ENCODE peak calls at places on chromosomes 2 and 18, in eight cellular contexts. X, W, D, A, P, Y, U and E are unnamed samples. For H3K36me3, the result is how much of the 10 kb centered on the place peaks cover.

GRCh38 chr2:45379399-45380087 is 231.5 kb downstream of the SRBD1 start:
- DNase-seq in X (no peak), A (no peak), D (no peak), U (no peak), W (no peak), P (no peak), Y (no peak), E (no peak)

GRCh38 chr2:97688062-97688827 is 18.7 kb downstream of the C2orf92 start:
- DNase-seq in X (no peak), A (no peak), Y (no peak), D (no peak), P (no peak), U (no peak), W (no peak), E (no peak)

GRCh38 chr18:80161781-80162417 is 52.8 kb downstream of the ADNP2 start:
- DNase-seq in X (no peak), W (no peak), D (no peak), Y (no peak), U (no peak), P (no peak), A (no peak), E (no peak)

GRCh38 chr2:29582062-29582461 is 339.3 kb downstream of the ALK start:
- DNase-seq in D (peak), Y (no peak), U (no peak), P (no peak), X (no peak), W (peak), A (no peak), E (no peak)

GRCh38 chr2:138237657-138238384 is 263.7 kb upstream of the SPOPL start:
- DNase-seq in D (no peak), X (no peak), Y (no peak), W (no peak), P (no peak), U (no peak), A (no peak), E (no peak)

GRCh38 chr18:23569299-23570063 is 16.8 kb downstream of the NPC1 start:
- DNase-seq in W (no peak), D (no peak), A (no peak), P (no peak), U (no peak), X (no peak), Y (no peak), E (no peak)

GRCh38 chr18:12862467-12862866 is 21.6 kb downstream of the PTPN2 start:
- DNase-seq in D (peak), W (no peak), U (no peak), X (no peak), P (peak), A (peak), Y (no peak), E (no peak)

GRCh38 chr2:185279999-185280398 is 458.6 kb upstream of the FSIP2 start:
- DNase-seq in P (no peak), D (peak), A (peak), U (no peak), X (no peak), W (peak), Y (peak), E (no peak)

GRCh38 chr2:172906401-172906811 is 169.2 kb upstream of the MAP3K20 start:
- DNase-seq in U (no peak), W (no peak), Y (no peak), D (no peak), X (no peak), P (no peak), A (no peak), E (no peak)

GRCh38 chr2:187956906-187957534 is 334.7 kb upstream of the GULP1 start:
- DNase-seq in A (no peak), Y (no peak), U (no peak), P (no peak), W (no peak), D (no peak), X (no peak), E (no peak)

GRCh38 chr2:181231886-181232644 is 225.1 kb upstream of the ITGA4 start:
- DNase-seq in Y (peak), W (no peak), P (no peak), U (no peak), D (no peak), A (no peak), X (no peak), E (no peak)

GRCh38 chr2:163692611-163693482 is 43.0 kb downstream of the FIGN start:
- DNase-seq in W (no peak), A (peak), P (no peak), U (no peak), Y (peak), D (no peak), X (no peak), E (no peak)

GRCh38 chr2:144703852-144704324 is 184.0 kb upstream of the ZEB2 start:
- DNase-seq in Y (peak), W (peak), P (peak), U (no peak), X (peak), D (peak), A (peak), E (no peak)

GRCh38 chr2:233096006-233096405 is 35.9 kb downstream of the INPP5D start:
- DNase-seq in W (no peak), X (no peak), U (no peak), A (no peak), D (no peak), P (no peak), Y (no peak), E (no peak)

GRCh38 chr2:1824202-1824905 is 80.0 kb upstream of the PXDN start:
- DNase-seq in D (no peak), X (no peak), U (peak), W (no peak), Y (no peak), P (no peak), A (no peak), E (peak)

GRCh38 chr2:165161510-165161909 is 42.3 kb downstream of the SCN3A start:
- DNase-seq in P (no peak), A (no peak), Y (peak), W (no peak), D (no peak), U (no peak), X (no peak), E (no peak)

GRCh38 chr2:62030902-62031301 is 125.4 kb downstream of the COMMD1 start:
- DNase-seq in D (no peak), W (no peak), P (no peak), U (no peak), X (no peak), Y (no peak), A (no peak), E (no peak)

GRCh38 chr2:27559228-27559627 is 23.6 kb upstream of the ZNF512 start:
- DNase-seq in Y (no peak), D (no peak), X (no peak), W (no peak), U (no peak), A (no peak), P (no peak), E (no peak)

GRCh38 chr2:48589170-48589767 is 28.4 kb upstream of the GTF2A1L start:
- DNase-seq in D (peak), P (peak), U (no peak), Y (peak), X (no peak), W (peak), A (peak), E (no peak)

GRCh38 chr2:142840438-142840837 is 37.0 kb upstream of the KYNU start:
- DNase-seq in A (no peak), Y (no peak), U (no peak), D (no peak), X (no peak), P (no peak), W (no peak), E (no peak)

GRCh38 chr2:27003857-27004256 is 28.9 kb upstream of the TMEM214 start:
- DNase-seq in D (no peak), Y (peak), W (no peak), X (no peak), P (no peak), A (no peak), U (no peak), E (no peak)

GRCh38 chr2:158692372-158693103 is 102.6 kb upstream of the DAPL1 start:
- DNase-seq in U (no peak), D (no peak), W (no peak), P (no peak), Y (no peak), X (no peak), A (no peak), E (no peak)

GRCh38 chr2:42964444-42965081 is 172.2 kb upstream of the HAAO start:
- DNase-seq in W (no peak), D (no peak), U (no peak), A (no peak), Y (peak), P (peak), X (peak), E (peak)

GRCh38 chr2:167140767-167141166 is 252.5 kb downstream of the XIRP2 start:
- DNase-seq in X (no peak), P (peak), W (no peak), Y (peak), D (no peak), U (no peak), A (peak), E (peak)

GRCh38 chr2:168736636-168737424 is 65.6 kb upstream of the NOSTRIN start:
- DNase-seq in D (no peak), P (no peak), A (no peak), W (no peak), U (no peak), X (no peak), Y (no peak), E (no peak)

GRCh38 chr2:126657146-126657635 is 1.2 kb downstream of the GYPC start:
- DNase-seq in Y (peak), D (peak), W (peak), A (peak), P (no peak), X (no peak), U (peak), E (no peak)

GRCh38 chr2:85371045-85371444 is 16.5 kb downstream of the ELMOD3 start:
- DNase-seq in U (no peak), X (no peak), A (no peak), P (no peak), W (no peak), Y (no peak), D (no peak), E (no peak)

GRCh38 chr2:84314901-84315330 is 144.2 kb downstream of the SUCLG1 start:
- DNase-seq in Y (peak), D (peak), A (peak), P (peak), X (peak), U (no peak), W (peak), E (no peak)

GRCh38 chr2:200397785-200398184 is 91.3 kb downstream of the SPATS2L start:
- DNase-seq in Y (peak), A (no peak), W (peak), P (no peak), U (no peak), X (no peak), D (no peak), E (no peak)

GRCh38 chr2:237955640-237956401 is 11.0 kb upstream of the UBE2F start:
- DNase-seq in U (no peak), W (no peak), P (no peak), A (no peak), X (no peak), D (no peak), Y (no peak), E (no peak)

GRCh38 chr18:33034941-33035340 is 262.1 kb upstream of the KLHL14 start:
- DNase-seq in P (no peak), D (no peak), Y (peak), X (no peak), U (no peak), W (no peak), A (no peak), E (no peak)

GRCh38 chr2:136131961-136132839 is 14.3 kb upstream of the CXCR4 start:
- DNase-seq in X (no peak), A (no peak), P (no peak), U (peak), W (peak), D (peak), Y (no peak), E (no peak)

DNA sequence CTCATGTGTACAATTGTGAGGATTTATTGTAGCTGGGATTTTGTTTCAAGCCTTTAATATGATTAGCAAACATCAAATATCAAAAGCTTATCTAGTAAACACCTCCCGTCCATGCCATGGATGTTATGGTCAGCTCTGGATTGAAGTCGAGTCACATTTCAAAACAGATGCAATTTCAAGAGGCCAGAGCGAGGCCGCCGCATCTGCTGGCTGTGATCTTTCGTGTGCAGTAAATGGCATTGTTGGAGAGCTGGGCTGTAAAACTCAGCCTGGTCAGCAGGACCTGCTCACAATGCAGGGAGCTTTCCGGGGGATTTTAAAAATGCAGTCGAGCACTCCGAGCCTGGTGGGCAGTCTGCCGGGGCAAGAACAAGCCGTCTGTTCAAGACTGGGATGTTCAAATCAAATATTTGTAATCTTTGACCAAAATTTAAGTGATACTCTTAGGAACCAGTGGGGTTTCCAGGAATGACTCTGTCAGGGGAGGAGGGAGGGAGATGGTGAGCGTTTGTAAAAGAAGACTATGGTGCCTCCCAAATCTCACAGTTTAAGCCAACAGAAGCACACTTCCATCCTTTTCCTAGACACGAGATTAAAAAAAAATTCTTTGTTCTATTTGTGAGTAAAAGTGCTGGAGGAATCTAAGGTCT is 97.6 kb downstream of the MYCN start:
- DNase-seq in Y (no peak), D (no peak), U (no peak), W (no peak), X (no peak), A (no peak), P (no peak), E (no peak)
- H3K4me3 ChIP-seq in Y (no peak), D (no peak), U (no peak), W (no peak), X (no peak), A (no peak), P (no peak), E (no peak)

GRCh38 chr2:15630958-15631719 is 39.5 kb downstream of the DDX1 start:
- DNase-seq in Y (no peak), X (no peak), A (no peak), P (no peak), D (no peak), U (no peak), W (no peak), E (no peak)

GRCh38 chr2:15628899-15629855 is 37.5 kb downstream of the DDX1 start:
- DNase-seq in U (no peak), D (no peak), A (no peak), W (no peak), P (no peak), Y (no peak), X (no peak), E (no peak)

GRCh38 chr2:15631883-15632282 is 40.2 kb downstream of the DDX1 start:
- DNase-seq in P (no peak), D (no peak), X (no peak), A (no peak), U (no peak), Y (no peak), W (no peak), E (no peak)

GRCh38 chr2:15627842-15628684 is 36.4 kb downstream of the DDX1 start:
- DNase-seq in W (no peak), A (no peak), P (no peak), U (no peak), Y (no peak), X (no peak), D (no peak), E (no peak)

GRCh38 chr2:15630121-15630957 is 38.7 kb downstream of the DDX1 start:
- DNase-seq in D (no peak), A (no peak), X (no peak), U (no peak), W (no peak), Y (no peak), P (no peak), E (no peak)
- H3K36me3 ChIP-seq in D (half or more), A (under half), X (under half), U (under half), W (under half), Y (half or more), P (under half), E (under half)

GRCh38 chr2:132415256-132416079 is 1.1 kb upstream of the GPR39 start:
- DNase-seq in X (no peak), D (no peak), U (no peak), A (peak), P (no peak), W (no peak), Y (peak), E (no peak)
- H3K27ac ChIP-seq in X (peak), D (no peak), U (no peak), A (peak), P (peak), W (no peak), Y (peak), E (no peak)

GRCh38 chr2:102251042-102251848 is 60.1 kb upstream of the IL1RL1 start:
- DNase-seq in W (no peak), Y (no peak), D (no peak), U (no peak), X (peak), P (peak), A (peak), E (no peak)
- H3K4me3 ChIP-seq in W (no peak), Y (peak), D (no peak), U (peak), X (peak), P (peak), A (no peak), E (peak)